ENCODE peak calls at places on chromosome 3, in seven cellular contexts. V, J, Y, F, Q, A and L are unnamed samples.

GRCh38 chr3:192487032-192487431 is 240.3 kb downstream of the FGF12 start:
- DNase-seq in V (no peak), J (no peak), Y (no peak), F (no peak), Q (no peak), A (no peak), L (no peak)

GRCh38 chr3:98584563-98584962 is 8.8 kb downstream of the CPOX start:
- DNase-seq in V (no peak), J (no peak), Y (no peak), F (no peak), Q (no peak), A (no peak), L (no peak)

GRCh38 chr3:11637901-11638668 is 5.6 kb downstream of the VGLL4 start:
- DNase-seq in V (no peak), J (no peak), Y (peak), F (peak), Q (no peak), A (no peak), L (no peak)

GRCh38 chr3:186921578-186921977 is 8.7 kb upstream of the ST6GAL1 start:
- DNase-seq in V (no peak), J (no peak), Y (no peak), F (no peak), Q (no peak), A (no peak), L (no peak)

GRCh38 chr3:178079966-178080365 is 456.3 kb upstream of the KCNMB2 start:
- DNase-seq in V (no peak), J (no peak), Y (no peak), F (no peak), Q (no peak), A (no peak), L (peak)

GRCh38 chr3:14803101-14803980 is 15.4 kb upstream of the FGD5 start:
- DNase-seq in V (no peak), J (no peak), Y (peak), F (peak), Q (no peak), A (peak), L (peak)

GRCh38 chr3:108091498-108092259 is 848 bp upstream of the CD47 start:
- DNase-seq in V (no peak), J (no peak), Y (no peak), F (no peak), Q (no peak), A (peak), L (peak)

GRCh38 chr3:191369081-191370010 is 39.0 kb upstream of the UTS2B start:
- DNase-seq in V (no peak), J (no peak), Y (peak), F (peak), Q (no peak), A (peak), L (no peak)

GRCh38 chr3:106731230-106731629 is 646.0 kb upstream of the CCDC54 start:
- DNase-seq in V (no peak), J (no peak), Y (no peak), F (no peak), Q (no peak), A (no peak), L (no peak)

GRCh38 chr3:134710313-134710680 is 59.5 kb upstream of the KY start:
- DNase-seq in V (no peak), J (no peak), Y (peak), F (no peak), Q (no peak), A (no peak), L (no peak)

GRCh38 chr3:32249184-32249782 is 10.8 kb downstream of the CMTM8 start:
- DNase-seq in V (no peak), J (no peak), Y (peak), F (peak), Q (no peak), A (no peak), L (no peak)

GRCh38 chr3:182740710-182741109 is 52.6 kb upstream of the ATP11B start:
- DNase-seq in V (no peak), J (no peak), Y (no peak), F (no peak), Q (no peak), A (no peak), L (no peak)

GRCh38 chr3:58041826-58042324 is 33.7 kb downstream of the FLNB start:
- DNase-seq in V (peak), J (no peak), Y (peak), F (peak), Q (no peak), A (peak), L (no peak)

GRCh38 chr3:122233109-122233952 is 49.9 kb downstream of the CASR start:
- DNase-seq in V (peak), J (no peak), Y (no peak), F (no peak), Q (peak), A (no peak), L (peak)

GRCh38 chr3:84724877-84725276 is 233.9 kb upstream of the CADM2 start:
- DNase-seq in V (no peak), J (no peak), Y (no peak), F (peak), Q (peak), A (no peak), L (no peak)

GRCh38 chr3:7368597-7368996 is 507.7 kb downstream of the GRM7 start:
- DNase-seq in V (no peak), J (no peak), Y (no peak), F (no peak), Q (no peak), A (no peak), L (no peak)

GRCh38 chr3:62926494-62926893 is 51.3 kb upstream of the CADPS start:
- DNase-seq in V (no peak), J (no peak), Y (no peak), F (no peak), Q (no peak), A (peak), L (no peak)

GRCh38 chr3:49406571-49407565 is 4.9 kb downstream of the RHOA start:
- DNase-seq in V (no peak), J (no peak), Y (no peak), F (no peak), Q (no peak), A (no peak), L (no peak)

GRCh38 chr3:9732080-9732752 is 681 bp downstream of the BRPF1 start:
- DNase-seq in V (peak), J (no peak), Y (no peak), F (no peak), Q (peak), A (peak), L (peak)

GRCh38 chr3:13852638-13853009 is 27.2 kb downstream of the WNT7A start:
- DNase-seq in V (no peak), J (no peak), Y (no peak), F (no peak), Q (no peak), A (no peak), L (peak)

GRCh38 chr3:51998774-51999173 is 3.1 kb upstream of the RPL29 start:
- DNase-seq in V (no peak), J (no peak), Y (no peak), F (no peak), Q (no peak), A (no peak), L (no peak)

GRCh38 chr3:44509393-44509921 is 32.0 kb upstream of the ZNF445 start:
- DNase-seq in V (peak), J (no peak), Y (peak), F (peak), Q (no peak), A (no peak), L (no peak)

GRCh38 chr3:42476225-42477160 is 25.9 kb upstream of the VIPR1 start:
- DNase-seq in V (no peak), J (peak), Y (peak), F (no peak), Q (no peak), A (no peak), L (no peak)

GRCh38 chr3:159818399-159818798 is 170.2 kb upstream of the IL12A start:
- DNase-seq in V (no peak), J (no peak), Y (no peak), F (no peak), Q (no peak), A (peak), L (no peak)

GRCh38 chr3:174198199-174198598 is 660.9 kb upstream of the NAALADL2 start:
- DNase-seq in V (no peak), J (no peak), Y (peak), F (peak), Q (no peak), A (no peak), L (no peak)

GRCh38 chr3:66603161-66603611 is 102.4 kb upstream of the LRIG1 start:
- DNase-seq in V (no peak), J (no peak), Y (peak), F (no peak), Q (no peak), A (no peak), L (no peak)

DNA sequence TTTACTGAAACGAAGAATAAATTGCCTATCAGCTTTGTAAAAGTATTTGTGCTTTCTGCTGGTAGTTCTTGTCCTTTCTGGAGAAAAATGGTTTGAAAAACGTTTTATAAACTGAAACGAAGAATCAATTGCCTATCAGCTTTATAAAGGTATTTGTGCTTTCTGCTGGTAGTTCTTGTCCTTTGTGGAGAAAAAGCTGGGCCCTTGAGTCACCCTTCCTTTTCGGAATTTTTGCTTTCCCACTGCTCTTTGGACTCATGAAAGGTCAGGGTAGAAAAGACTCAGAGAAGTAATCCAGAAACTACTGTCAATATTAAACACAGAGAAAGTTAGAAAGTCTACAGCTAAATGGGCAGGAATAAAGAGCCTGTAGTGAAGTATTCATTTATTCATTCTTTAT is 72.8 kb downstream of the EOMES start:
- DNase-seq in V (no peak), J (no peak), Y (no peak), F (no peak), Q (no peak), A (no peak), L (no peak)
- TF ChIP-seq CTCF in V (no peak), J (no peak), Y (no peak), F (no peak), Q (no peak), A (no peak), L (no peak)

GRCh38 chr3:184284696-184285095 is 8.9 kb downstream of the ECE2 start:
- DNase-seq in V (peak), J (no peak), Y (peak), F (peak), Q (no peak), A (peak), L (peak)
- TF ChIP-seq CTCF in V (no peak), J (peak), Y (peak), F (peak), Q (no peak), A (peak), L (peak)

DNA sequence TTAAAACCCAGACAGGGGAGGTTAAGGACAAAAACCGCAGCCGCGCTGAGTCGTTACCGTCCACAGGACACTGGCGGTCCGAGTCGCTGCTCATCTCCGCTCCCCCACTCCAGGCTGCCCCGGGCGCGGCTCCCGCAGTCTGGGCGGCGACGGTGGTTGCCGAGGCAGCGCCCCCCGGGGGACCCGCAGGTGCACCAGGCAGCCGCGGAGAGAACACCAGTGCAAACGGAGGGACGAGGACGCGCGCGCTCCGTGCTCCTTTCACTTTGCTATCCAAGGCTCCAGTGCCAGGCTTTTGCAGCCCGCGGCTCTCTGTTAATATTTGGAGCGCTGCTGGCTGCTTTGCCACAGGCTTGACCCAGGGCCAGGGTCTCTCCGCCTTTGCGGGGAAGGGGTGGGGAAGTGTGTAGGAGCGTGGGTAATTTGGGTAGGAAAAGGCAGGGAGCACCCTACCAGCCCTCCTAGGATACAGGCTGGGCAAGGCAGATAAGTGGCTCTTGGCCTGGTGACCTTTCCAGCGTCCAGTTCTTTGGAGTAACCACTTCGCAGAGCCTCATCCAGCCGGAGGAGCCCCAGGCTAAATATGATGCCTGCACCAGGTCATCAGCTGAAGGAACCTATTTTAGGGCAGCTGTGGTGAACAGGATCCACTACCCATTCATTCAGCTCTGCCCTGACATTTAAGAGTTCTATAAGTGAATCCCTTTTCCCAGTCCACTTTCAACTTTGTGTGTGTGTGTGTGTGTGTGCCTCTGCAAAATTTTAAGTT is at the start of gene GADL1:
- DNase-seq in V (peak), J (no peak), Y (no peak), F (peak), Q (peak), A (peak), L (peak)
- TF ChIP-seq CTCF in V (no peak), J (no peak), Y (no peak), F (no peak), Q (no peak), A (no peak), L (no peak)

GRCh38 chr3:71512544-71512943 is 71.0 kb downstream of the FOXP1 start:
- DNase-seq in V (no peak), J (no peak), Y (no peak), F (no peak), Q (no peak), A (no peak), L (no peak)

GRCh38 chr3:71513081-71513480 is 70.4 kb downstream of the FOXP1 start:
- DNase-seq in V (no peak), J (no peak), Y (no peak), F (no peak), Q (no peak), A (no peak), L (no peak)

GRCh38 chr3:71511037-71511436 is 72.5 kb downstream of the FOXP1 start:
- DNase-seq in V (no peak), J (no peak), Y (peak), F (peak), Q (no peak), A (no peak), L (no peak)

GRCh38 chr3:71511446-71511845 is 72.1 kb downstream of the FOXP1 start:
- DNase-seq in V (no peak), J (no peak), Y (no peak), F (no peak), Q (no peak), A (no peak), L (no peak)

GRCh38 chr3:71512000-71512399 is 71.5 kb downstream of the FOXP1 start:
- DNase-seq in V (peak), J (no peak), Y (no peak), F (no peak), Q (peak), A (peak), L (peak)
- TF ChIP-seq CTCF in V (no peak), J (no peak), Y (no peak), F (no peak), Q (peak), A (peak), L (peak)

GRCh38 chr3:162489853-162490252 is 993.2 kb downstream of the OTOL1 start:
- DNase-seq in V (no peak), J (no peak), Y (no peak), F (no peak), Q (no peak), A (peak), L (no peak)
- TF ChIP-seq CTCF in V (no peak), J (no peak), Y (no peak), F (no peak), Q (no peak), A (peak), L (no peak)

DNA sequence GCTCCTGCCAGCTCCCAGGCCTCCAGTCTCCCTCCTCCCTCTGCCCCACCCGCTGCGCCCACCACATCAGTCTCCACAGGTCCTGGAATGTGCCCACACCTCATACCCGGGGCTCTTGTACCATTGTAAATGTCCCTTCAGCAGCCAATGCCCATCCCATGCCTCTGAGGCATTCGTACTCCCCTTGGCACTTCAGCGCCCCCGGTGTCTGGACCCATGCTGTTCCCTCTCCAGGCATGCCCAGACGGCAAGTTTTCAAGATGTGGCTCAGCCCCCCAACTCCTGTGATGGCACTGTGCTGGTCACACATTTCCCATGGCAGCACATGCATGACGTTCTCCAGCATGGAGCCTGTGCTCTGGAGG is 13.3 kb downstream of the PLXND1 start:
- DNase-seq in V (no peak), J (no peak), Y (no peak), F (no peak), Q (no peak), A (no peak), L (peak)
- TF ChIP-seq CTCF in V (no peak), J (no peak), Y (no peak), F (no peak), Q (no peak), A (peak), L (no peak)

GRCh38 chr3:146223401-146224373 is 27.2 kb downstream of the PLSCR4 start:
- DNase-seq in V (no peak), J (no peak), Y (peak), F (peak), Q (no peak), A (no peak), L (no peak)

GRCh38 chr3:146221276-146221675 is 29.6 kb downstream of the PLSCR4 start:
- DNase-seq in V (no peak), J (no peak), Y (peak), F (peak), Q (no peak), A (no peak), L (no peak)

GRCh38 chr3:146218880-146219866 is 31.7 kb downstream of the PLSCR4 start:
- DNase-seq in V (peak), J (no peak), Y (peak), F (peak), Q (peak), A (peak), L (peak)

GRCh38 chr3:146227486-146227885 is 23.4 kb downstream of the PLSCR4 start:
- DNase-seq in V (no peak), J (no peak), Y (peak), F (no peak), Q (no peak), A (peak), L (no peak)

GRCh38 chr3:146222204-146223046 is 28.5 kb downstream of the PLSCR4 start:
- DNase-seq in V (no peak), J (no peak), Y (peak), F (peak), Q (no peak), A (peak), L (no peak)
- TF ChIP-seq CTCF in V (no peak), J (no peak), Y (no peak), F (no peak), Q (no peak), A (no peak), L (no peak)

DNA sequence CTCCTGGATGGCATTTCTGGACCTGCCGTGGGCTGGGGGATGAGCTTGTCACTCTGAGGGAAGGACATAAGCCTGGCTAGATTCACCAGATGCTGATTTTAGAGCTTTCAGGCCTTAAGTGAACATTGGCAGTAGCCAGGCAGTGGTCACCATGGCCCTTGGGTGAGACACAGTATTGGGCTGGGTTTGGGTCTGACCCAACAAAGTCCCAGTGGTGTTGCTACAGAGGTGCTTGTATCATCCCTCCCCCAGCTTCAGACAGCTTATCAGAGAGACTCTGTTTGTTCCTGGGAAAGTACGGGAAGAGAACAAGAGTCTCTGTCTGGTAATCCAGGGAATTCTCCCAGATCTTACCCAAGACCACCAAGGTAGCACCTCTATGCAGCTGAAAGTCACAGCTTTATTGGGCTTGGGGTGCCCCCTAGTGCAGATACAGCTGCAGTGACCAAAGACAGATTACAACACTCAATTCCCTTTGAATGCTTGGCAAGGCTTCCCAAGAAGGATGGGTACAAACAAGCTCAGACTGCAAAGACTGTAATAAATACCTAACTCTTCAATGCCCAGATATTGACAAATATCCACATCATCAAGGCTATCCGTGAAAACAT is 9.8 kb upstream of the RUVBL1 start:
- DNase-seq in V (no peak), J (no peak), Y (peak), F (peak), Q (peak), A (peak), L (peak)
- TF ChIP-seq CTCF in V (peak), J (no peak), Y (peak), F (peak), Q (peak), A (peak), L (peak)